ENCODE peak calls at places on chromosomes 13 and 19, in four cellular contexts. One of them, this sample, is unnamed.

GRCh38 chr13:99086869-99087129 is 108.9 kb upstream of the DOCK9 start:
- DNase-seq in GM10248: no peak
- DNase-seq in activated B cell treated with CpG ODN at 0.5 μM for 24 hours: no peak
- DNase-seq in A549: peak
- DNase-seq in this sample: peak

GRCh38 chr19:35375505-35376307 is 4.8 kb downstream of the GPR42 start:
- DNase-seq in GM10248: no peak
- DNase-seq in activated B cell treated with CpG ODN at 0.5 μM for 24 hours: no peak
- DNase-seq in A549: no peak
- DNase-seq in this sample: no peak

GRCh38 chr19:41926861-41927809 is 1.1 kb downstream of the ERFL start:
- DNase-seq in GM10248: no peak
- DNase-seq in activated B cell treated with CpG ODN at 0.5 μM for 24 hours: no peak
- DNase-seq in A549: no peak
- DNase-seq in this sample: no peak

GRCh38 chr19:3160219-3160618 is 18.4 kb upstream of the S1PR4 start:
- DNase-seq in GM10248: no peak
- DNase-seq in activated B cell treated with CpG ODN at 0.5 μM for 24 hours: no peak
- DNase-seq in A549: no peak
- DNase-seq in this sample: no peak

GRCh38 chr19:1395194-1396018 is 5.9 kb downstream of the GAMT start:
- DNase-seq in GM10248: no peak
- DNase-seq in activated B cell treated with CpG ODN at 0.5 μM for 24 hours: no peak
- DNase-seq in A549: no peak
- DNase-seq in this sample: no peak

GRCh38 chr19:55647732-55648656 is at the start of gene CCDC106:
- DNase-seq in GM10248: peak
- DNase-seq in activated B cell treated with CpG ODN at 0.5 μM for 24 hours: peak
- DNase-seq in A549: peak
- DNase-seq in this sample: no peak

GRCh38 chr13:84651288-84651687 is 769.0 kb upstream of the SLITRK1 start:
- DNase-seq in GM10248: no peak
- DNase-seq in activated B cell treated with CpG ODN at 0.5 μM for 24 hours: no peak
- DNase-seq in A549: no peak
- DNase-seq in this sample: no peak

GRCh38 chr13:95987841-95988240 is 65.4 kb downstream of the UGGT2 start:
- DNase-seq in GM10248: no peak
- DNase-seq in activated B cell treated with CpG ODN at 0.5 μM for 24 hours: no peak
- DNase-seq in A549: no peak
- DNase-seq in this sample: no peak

GRCh38 chr19:8161135-8161646 is 11.8 kb upstream of the FBN3 start:
- DNase-seq in GM10248: peak
- DNase-seq in activated B cell treated with CpG ODN at 0.5 μM for 24 hours: no peak
- DNase-seq in A549: no peak
- DNase-seq in this sample: no peak

GRCh38 chr13:28475916-28476725 is 18.8 kb downstream of the FLT1 start:
- DNase-seq in GM10248: no peak
- DNase-seq in activated B cell treated with CpG ODN at 0.5 μM for 24 hours: no peak
- DNase-seq in A549: no peak
- DNase-seq in this sample: no peak

GRCh38 chr19:19087676-19088075 is 23.9 kb downstream of the SLC25A42 start:
- DNase-seq in GM10248: no peak
- DNase-seq in activated B cell treated with CpG ODN at 0.5 μM for 24 hours: no peak
- DNase-seq in A549: no peak
- DNase-seq in this sample: no peak

GRCh38 chr13:110425444-110425780 is 118.3 kb downstream of the COL4A2 start:
- DNase-seq in GM10248: no peak
- DNase-seq in activated B cell treated with CpG ODN at 0.5 μM for 24 hours: no peak
- DNase-seq in A549: no peak
- DNase-seq in this sample: no peak

GRCh38 chr13:60094385-60095088 is 69.2 kb downstream of the DIAPH3 start:
- DNase-seq in GM10248: no peak
- DNase-seq in activated B cell treated with CpG ODN at 0.5 μM for 24 hours: no peak
- DNase-seq in A549: no peak
- DNase-seq in this sample: no peak

GRCh38 chr13:60090579-60090978 is 73.1 kb downstream of the DIAPH3 start:
- DNase-seq in GM10248: no peak
- DNase-seq in activated B cell treated with CpG ODN at 0.5 μM for 24 hours: no peak
- DNase-seq in A549: no peak
- DNase-seq in this sample: no peak

GRCh38 chr13:60095300-60095699 is 68.4 kb downstream of the DIAPH3 start:
- DNase-seq in GM10248: no peak
- DNase-seq in activated B cell treated with CpG ODN at 0.5 μM for 24 hours: no peak
- DNase-seq in A549: no peak
- DNase-seq in this sample: no peak

DNA sequence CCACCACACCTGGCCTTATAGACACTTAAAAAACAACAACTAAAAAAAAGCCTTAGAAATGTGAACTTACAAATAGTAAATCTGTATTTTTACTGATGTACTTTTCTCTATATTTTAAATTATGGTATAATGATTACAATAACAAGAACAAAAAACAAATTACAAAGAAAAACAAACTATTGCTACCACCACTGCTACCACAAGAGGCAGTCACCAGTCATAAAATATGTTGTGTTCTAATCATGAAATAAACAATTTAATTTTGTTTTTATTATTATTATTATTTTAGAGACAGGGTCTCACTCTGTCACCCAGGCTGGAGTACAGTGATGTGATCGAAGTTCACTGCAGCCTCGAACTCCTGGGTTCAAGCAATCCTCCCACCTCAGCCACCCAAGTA is 72.2 kb downstream of the DIAPH3 start:
- DNase-seq in GM10248: no peak
- DNase-seq in activated B cell treated with CpG ODN at 0.5 μM for 24 hours: no peak
- DNase-seq in A549: no peak
- DNase-seq in this sample: no peak
- TF ChIP-seq CTCF in GM10248: no peak
- TF ChIP-seq CTCF in activated B cell treated with CpG ODN at 0.5 μM for 24 hours: no peak
- TF ChIP-seq CTCF in A549: no peak
- TF ChIP-seq CTCF in this sample: no peak

GRCh38 chr19:6234527-6234926 is 45.2 kb downstream of the MLLT1 start:
- DNase-seq in GM10248: no peak
- DNase-seq in activated B cell treated with CpG ODN at 0.5 μM for 24 hours: no peak
- DNase-seq in A549: no peak
- DNase-seq in this sample: no peak

GRCh38 chr19:6238643-6239281 is 41.0 kb downstream of the MLLT1 start:
- DNase-seq in GM10248: no peak
- DNase-seq in activated B cell treated with CpG ODN at 0.5 μM for 24 hours: no peak
- DNase-seq in A549: no peak
- DNase-seq in this sample: no peak

GRCh38 chr19:6235031-6235951 is 44.5 kb downstream of the MLLT1 start:
- DNase-seq in GM10248: no peak
- DNase-seq in activated B cell treated with CpG ODN at 0.5 μM for 24 hours: no peak
- DNase-seq in A549: no peak
- DNase-seq in this sample: no peak

GRCh38 chr19:6238256-6238642 is 41.5 kb downstream of the MLLT1 start:
- DNase-seq in GM10248: no peak
- DNase-seq in activated B cell treated with CpG ODN at 0.5 μM for 24 hours: no peak
- DNase-seq in A549: no peak
- DNase-seq in this sample: no peak

DNA sequence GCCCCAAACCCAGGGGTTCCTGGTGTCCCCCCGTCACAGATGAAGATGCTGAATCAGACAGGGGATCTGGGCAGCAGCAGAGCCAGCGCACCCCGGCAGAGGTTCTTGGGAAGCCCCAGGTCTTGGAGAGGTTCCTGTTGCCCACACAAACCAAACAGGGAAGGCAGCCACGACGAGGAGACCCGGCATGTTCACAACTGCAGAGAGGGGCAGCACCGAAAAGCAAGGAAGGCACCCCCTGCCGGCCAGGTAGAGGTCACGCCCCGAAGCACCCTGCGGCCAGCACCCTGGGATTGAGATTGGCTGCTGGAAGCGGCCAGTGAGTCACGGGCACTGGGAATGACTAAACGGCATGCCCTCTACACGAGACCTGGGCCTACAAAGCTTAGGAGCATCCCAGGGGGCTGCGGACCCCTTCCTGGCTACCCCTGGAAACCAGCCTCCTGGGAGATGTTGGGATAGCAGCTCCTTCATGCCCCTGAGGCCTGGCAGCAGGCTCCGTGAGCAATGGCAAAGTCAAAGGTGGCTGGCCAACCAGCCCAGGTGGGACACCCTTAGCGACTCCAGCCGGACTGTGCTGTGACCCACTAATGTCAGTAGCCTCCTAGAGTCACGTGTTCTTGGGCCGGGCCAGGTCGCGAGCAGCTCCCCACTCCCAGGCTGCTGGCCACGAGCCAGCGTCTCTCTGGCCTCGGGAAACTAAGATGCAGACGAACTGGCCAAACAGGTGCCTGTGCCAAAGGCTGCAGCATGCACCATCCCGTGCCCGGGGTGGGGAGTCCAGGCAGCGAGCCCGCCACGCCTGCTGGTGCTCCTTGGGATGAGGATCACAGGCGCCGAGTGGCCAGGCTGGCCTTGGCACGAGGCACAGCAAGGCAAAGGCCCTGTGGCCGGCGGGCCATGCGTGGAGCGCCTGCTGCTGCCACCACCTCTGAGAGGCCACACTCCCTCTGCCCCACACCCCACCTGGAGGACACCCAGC is 43.2 kb downstream of the MLLT1 start:
- DNase-seq in GM10248: no peak
- DNase-seq in activated B cell treated with CpG ODN at 0.5 μM for 24 hours: no peak
- DNase-seq in A549: no peak
- DNase-seq in this sample: no peak
- TF ChIP-seq CTCF in GM10248: no peak
- TF ChIP-seq CTCF in activated B cell treated with CpG ODN at 0.5 μM for 24 hours: no peak
- TF ChIP-seq CTCF in A549: no peak
- TF ChIP-seq CTCF in this sample: no peak

GRCh38 chr19:9885077-9885552 is 50.0 kb downstream of the PIN1 start:
- DNase-seq in GM10248: no peak
- DNase-seq in activated B cell treated with CpG ODN at 0.5 μM for 24 hours: no peak
- DNase-seq in A549: no peak
- DNase-seq in this sample: no peak
- TF ChIP-seq CTCF in GM10248: no peak
- TF ChIP-seq CTCF in activated B cell treated with CpG ODN at 0.5 μM for 24 hours: no peak
- TF ChIP-seq CTCF in A549: no peak
- TF ChIP-seq CTCF in this sample: no peak

GRCh38 chr13:87255394-87255793 is 415.8 kb upstream of the SLITRK5 start:
- DNase-seq in GM10248: no peak
- DNase-seq in activated B cell treated with CpG ODN at 0.5 μM for 24 hours: no peak
- DNase-seq in A549: no peak
- DNase-seq in this sample: no peak
- TF ChIP-seq CTCF in GM10248: no peak
- TF ChIP-seq CTCF in activated B cell treated with CpG ODN at 0.5 μM for 24 hours: no peak
- TF ChIP-seq CTCF in A549: no peak
- TF ChIP-seq CTCF in this sample: no peak

DNA sequence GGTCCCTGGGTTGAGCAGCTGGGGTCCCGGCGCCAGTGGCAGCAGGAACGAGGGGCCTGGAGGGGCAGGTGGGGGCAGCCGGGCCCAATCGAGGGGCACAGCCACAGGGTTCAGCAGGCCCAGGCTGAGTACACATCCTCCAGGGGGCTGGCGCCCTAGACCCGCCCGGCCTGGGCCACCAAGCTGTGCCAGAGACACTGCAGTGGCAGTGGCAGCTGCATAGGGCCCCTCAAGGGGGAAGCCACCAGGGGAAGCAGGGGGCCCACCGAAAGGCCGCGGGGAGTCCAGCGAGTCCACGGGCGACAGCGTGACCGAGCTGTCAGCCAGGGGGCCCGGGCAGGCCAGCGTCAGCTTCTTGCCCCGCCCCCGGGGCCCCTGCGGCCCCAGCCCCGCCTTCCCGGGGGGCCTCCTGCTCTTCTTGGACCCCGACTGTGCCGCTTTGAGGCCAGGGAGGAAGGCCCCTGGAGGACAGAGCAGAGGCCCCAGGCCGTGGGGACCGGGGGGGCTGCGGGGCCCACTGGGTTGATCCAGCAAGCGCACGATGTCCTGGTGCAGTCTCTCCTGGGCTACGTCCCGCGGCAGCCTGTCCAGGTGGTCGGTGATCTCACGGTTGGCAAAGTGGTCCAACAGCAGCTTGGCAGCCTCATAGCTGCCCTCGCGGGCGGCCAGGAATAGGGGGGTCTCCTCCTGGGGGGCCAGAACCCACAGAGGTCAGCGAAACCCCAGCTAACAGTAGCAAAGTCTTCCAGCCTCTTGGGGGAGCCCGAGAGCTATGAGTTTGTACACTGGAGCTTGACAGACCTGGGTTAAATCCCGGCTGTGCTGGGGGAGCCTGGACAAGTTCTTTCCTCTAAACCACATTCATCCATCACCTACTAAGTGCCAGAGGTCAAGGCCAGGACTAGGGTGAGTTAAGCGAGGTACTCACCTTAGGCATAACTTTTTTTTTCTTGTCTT is 39.5 kb downstream of the NOTCH3 start:
- DNase-seq in GM10248: peak
- DNase-seq in activated B cell treated with CpG ODN at 0.5 μM for 24 hours: no peak
- DNase-seq in A549: peak
- DNase-seq in this sample: no peak
- TF ChIP-seq CTCF in GM10248: peak
- TF ChIP-seq CTCF in activated B cell treated with CpG ODN at 0.5 μM for 24 hours: no peak
- TF ChIP-seq CTCF in A549: peak
- TF ChIP-seq CTCF in this sample: no peak

GRCh38 chr19:16118489-16119033 is 6.9 kb downstream of the RAB8A start:
- DNase-seq in GM10248: peak
- DNase-seq in activated B cell treated with CpG ODN at 0.5 μM for 24 hours: peak
- DNase-seq in A549: no peak
- DNase-seq in this sample: no peak

GRCh38 chr19:16115309-16116039 is 3.8 kb downstream of the RAB8A start:
- DNase-seq in GM10248: no peak
- DNase-seq in activated B cell treated with CpG ODN at 0.5 μM for 24 hours: no peak
- DNase-seq in A549: no peak
- DNase-seq in this sample: no peak

GRCh38 chr19:16116067-16116466 is 4.4 kb downstream of the RAB8A start:
- DNase-seq in GM10248: no peak
- DNase-seq in activated B cell treated with CpG ODN at 0.5 μM for 24 hours: no peak
- DNase-seq in A549: no peak
- DNase-seq in this sample: no peak

GRCh38 chr19:16121141-16121540 is 9.5 kb downstream of the RAB8A start:
- DNase-seq in GM10248: no peak
- DNase-seq in activated B cell treated with CpG ODN at 0.5 μM for 24 hours: no peak
- DNase-seq in A549: no peak
- DNase-seq in this sample: no peak

DNA sequence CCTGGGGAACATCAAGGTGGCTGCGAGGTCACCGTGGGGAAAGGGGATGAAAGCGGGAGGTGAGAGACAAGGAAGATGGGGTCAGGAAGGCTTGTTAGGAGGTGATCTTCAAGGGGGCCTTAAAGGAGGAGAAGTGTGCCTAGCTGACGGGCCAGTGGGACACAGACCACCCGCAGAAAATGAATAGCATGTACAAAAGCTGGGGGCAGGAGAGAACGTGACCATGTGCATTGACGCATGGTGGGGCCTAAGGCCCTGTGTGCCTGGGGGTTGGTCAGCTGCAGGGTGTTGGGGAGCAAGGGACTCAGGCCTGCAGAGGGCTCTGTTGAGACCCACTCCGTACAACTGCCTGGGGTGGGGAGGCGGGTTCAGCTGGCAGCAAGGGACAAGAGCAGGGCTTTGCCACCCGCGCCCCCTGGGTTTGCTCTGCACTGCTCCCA is 5.9 kb downstream of the RAB8A start:
- DNase-seq in GM10248: peak
- DNase-seq in activated B cell treated with CpG ODN at 0.5 μM for 24 hours: peak
- DNase-seq in A549: no peak
- DNase-seq in this sample: no peak
- TF ChIP-seq CTCF in GM10248: peak
- TF ChIP-seq CTCF in activated B cell treated with CpG ODN at 0.5 μM for 24 hours: no peak
- TF ChIP-seq CTCF in A549: no peak
- TF ChIP-seq CTCF in this sample: no peak

GRCh38 chr19:5665781-5666513 is 14.4 kb downstream of the MICOS13 start:
- DNase-seq in GM10248: no peak
- DNase-seq in activated B cell treated with CpG ODN at 0.5 μM for 24 hours: no peak
- DNase-seq in A549: peak
- DNase-seq in this sample: no peak
- TF ChIP-seq CTCF in GM10248: no peak
- TF ChIP-seq CTCF in activated B cell treated with CpG ODN at 0.5 μM for 24 hours: no peak
- TF ChIP-seq CTCF in A549: no peak
- TF ChIP-seq CTCF in this sample: no peak